ENCODE peak calls at places on chromosomes 7 and 10, in six cellular contexts. M, T, U, V, H and L are unnamed samples.

GRCh38 chr10:84049300-84050015 is 89.9 kb upstream of the GHITM start:
- DNase-seq in M (no peak), T (no peak), U (no peak), V (no peak), H (no peak), L (no peak)

GRCh38 chr10:63268139-63268797 is 135.1 kb downstream of the NRBF2 start:
- DNase-seq in M (no peak), T (no peak), U (no peak), V (peak), H (peak), L (no peak)

GRCh38 chr10:83012866-83013265 is 1126.4 kb upstream of the GHITM start:
- DNase-seq in M (no peak), T (no peak), U (no peak), V (no peak), H (no peak), L (no peak)

GRCh38 chr10:86389441-86390193 is 23.0 kb upstream of the GRID1 start:
- DNase-seq in M (no peak), T (peak), U (peak), V (no peak), H (peak), L (peak)

GRCh38 chr7:155090647-155091046 is 20.5 kb downstream of the HTR5A start:
- DNase-seq in M (no peak), T (peak), U (no peak), V (no peak), H (no peak), L (no peak)

GRCh38 chr10:69848454-69848853 is 46.7 kb downstream of the COL13A1 start:
- DNase-seq in M (no peak), T (no peak), U (no peak), V (no peak), H (no peak), L (no peak)

GRCh38 chr7:144720139-144720538 is 115.7 kb downstream of the TPK1 start:
- DNase-seq in M (no peak), T (peak), U (no peak), V (no peak), H (no peak), L (no peak)

GRCh38 chr10:58660577-58661255 is 148.0 kb downstream of the BICC1 start:
- DNase-seq in M (no peak), T (no peak), U (no peak), V (no peak), H (no peak), L (no peak)

GRCh38 chr7:93327006-93327633 is 95.0 kb downstream of the VPS50 start:
- DNase-seq in M (no peak), T (peak), U (no peak), V (no peak), H (no peak), L (no peak)

GRCh38 chr7:2171855-2172254 is 60.9 kb downstream of the MAD1L1 start:
- DNase-seq in M (no peak), T (no peak), U (no peak), V (no peak), H (no peak), L (no peak)

GRCh38 chr10:33460461-33461294 is 126.2 kb upstream of the NRP1 start:
- DNase-seq in M (no peak), T (no peak), U (no peak), V (no peak), H (no peak), L (no peak)

GRCh38 chr7:121187676-121188075 is 141.1 kb upstream of the WNT16 start:
- DNase-seq in M (no peak), T (no peak), U (no peak), V (no peak), H (no peak), L (no peak)

GRCh38 chr10:17134737-17135260 is 5.2 kb upstream of the CUBN start:
- DNase-seq in M (no peak), T (no peak), U (no peak), V (no peak), H (no peak), L (no peak)

GRCh38 chr7:140586517-140586916 is 54.1 kb downstream of the DENND2A start:
- DNase-seq in M (no peak), T (no peak), U (no peak), V (no peak), H (no peak), L (no peak)

GRCh38 chr7:29884399-29885272 is 78.3 kb downstream of the WIPF3 start:
- DNase-seq in M (no peak), T (no peak), U (peak), V (peak), H (no peak), L (no peak)

GRCh38 chr10:20147679-20148078 is 331.4 kb downstream of the PLXDC2 start:
- DNase-seq in M (no peak), T (no peak), U (no peak), V (no peak), H (no peak), L (no peak)

GRCh38 chr10:58963723-58964124 is 212.7 kb upstream of the PHYHIPL start:
- DNase-seq in M (no peak), T (peak), U (no peak), V (no peak), H (no peak), L (peak)

GRCh38 chr7:96304573-96304972 is 17.3 kb downstream of the SLC25A13 start:
- DNase-seq in M (no peak), T (no peak), U (no peak), V (no peak), H (no peak), L (no peak)

GRCh38 chr10:131946321-131946751 is 35.4 kb downstream of the BNIP3 start:
- DNase-seq in M (no peak), T (no peak), U (no peak), V (no peak), H (no peak), L (no peak)

GRCh38 chr7:16755397-16755796 is 1.8 kb downstream of the TSPAN13 start:
- DNase-seq in M (no peak), T (no peak), U (no peak), V (no peak), H (no peak), L (no peak)

GRCh38 chr7:73912223-73912622 is 51.3 kb downstream of the TMEM270 start:
- DNase-seq in M (no peak), T (no peak), U (no peak), V (no peak), H (no peak), L (no peak)

GRCh38 chr10:28914721-28915120 is 237.4 kb downstream of the BAMBI start:
- DNase-seq in M (no peak), T (no peak), U (no peak), V (no peak), H (no peak), L (no peak)

GRCh38 chr7:76303829-76304505 is 1.5 kb downstream of the HSPB1 start:
- DNase-seq in M (peak), T (no peak), U (no peak), V (no peak), H (no peak), L (no peak)

GRCh38 chr10:52379287-52379686 is 65.2 kb downstream of the DKK1 start:
- DNase-seq in M (no peak), T (no peak), U (no peak), V (no peak), H (no peak), L (no peak)

GRCh38 chr7:108222236-108222892 is 92.2 kb upstream of the LAMB4 start:
- DNase-seq in M (no peak), T (no peak), U (no peak), V (no peak), H (no peak), L (no peak)

GRCh38 chr10:1687606-1688005 is 49.7 kb downstream of the ADARB2 start:
- DNase-seq in M (no peak), T (no peak), U (no peak), V (no peak), H (no peak), L (no peak)